ENCODE peak calls at places on chromosome 7, in nine cellular contexts. One of them, this sample, is unnamed.

GRCh38 chr7:44084695-44085094 is 2.4 kb upstream of the POLM start:
- DNase-seq in body of pancreas: no peak
- DNase-seq in epithelial cell of prostate: no peak
- DNase-seq in RWPE1: no peak
- DNase-seq in tibial nerve: no peak
- DNase-seq in NB4: no peak
- DNase-seq in NCI-H1092: no peak
- DNase-seq in amniotic stem cell: no peak
- DNase-seq in activated CD4-positive, alpha-beta T cell treated with anti-CD3 and anti-CD28 coated beads, Interleukin-2, amount 50 U/mL, for 1 hour: no peak
- DNase-seq in this sample: no peak

GRCh38 chr7:24963218-24963617 is 16.8 kb downstream of the OSBPL3 start:
- DNase-seq in body of pancreas: no peak
- DNase-seq in epithelial cell of prostate: no peak
- DNase-seq in RWPE1: no peak
- DNase-seq in tibial nerve: no peak
- DNase-seq in NB4: peak; percentile 88
- DNase-seq in NCI-H1092: no peak
- DNase-seq in amniotic stem cell: no peak
- DNase-seq in activated CD4-positive, alpha-beta T cell treated with anti-CD3 and anti-CD28 coated beads, Interleukin-2, amount 50 U/mL, for 1 hour: peak; percentile 6
- DNase-seq in this sample: no peak

GRCh38 chr7:82442492-82443043 is 1.0 kb downstream of the CACNA2D1 start:
- DNase-seq in body of pancreas: no peak
- DNase-seq in epithelial cell of prostate: no peak
- DNase-seq in RWPE1: peak; percentile 5
- DNase-seq in tibial nerve: no peak
- DNase-seq in NB4: peak; percentile 16
- DNase-seq in NCI-H1092: peak; percentile 36
- DNase-seq in amniotic stem cell: no peak
- DNase-seq in activated CD4-positive, alpha-beta T cell treated with anti-CD3 and anti-CD28 coated beads, Interleukin-2, amount 50 U/mL, for 1 hour: no peak
- DNase-seq in this sample: no peak

GRCh38 chr7:38744746-38745145 is 113.6 kb upstream of the AMPH start:
- DNase-seq in body of pancreas: no peak
- DNase-seq in epithelial cell of prostate: peak; percentile 37
- DNase-seq in RWPE1: peak; percentile 25
- DNase-seq in tibial nerve: no peak
- DNase-seq in NB4: peak; percentile 15
- DNase-seq in NCI-H1092: no peak
- DNase-seq in amniotic stem cell: no peak
- DNase-seq in activated CD4-positive, alpha-beta T cell treated with anti-CD3 and anti-CD28 coated beads, Interleukin-2, amount 50 U/mL, for 1 hour: no peak
- DNase-seq in this sample: no peak

GRCh38 chr7:74059037-74059436 is 24.6 kb upstream of the LIMK1 start:
- DNase-seq in body of pancreas: no peak
- DNase-seq in epithelial cell of prostate: no peak
- DNase-seq in RWPE1: no peak
- DNase-seq in tibial nerve: no peak
- DNase-seq in NB4: no peak
- DNase-seq in NCI-H1092: no peak
- DNase-seq in amniotic stem cell: no peak
- DNase-seq in activated CD4-positive, alpha-beta T cell treated with anti-CD3 and anti-CD28 coated beads, Interleukin-2, amount 50 U/mL, for 1 hour: no peak
- DNase-seq in this sample: no peak

GRCh38 chr7:47415289-47416212 is 166.4 kb downstream of the TNS3 start:
- DNase-seq in body of pancreas: no peak
- DNase-seq in epithelial cell of prostate: no peak
- DNase-seq in RWPE1: no peak
- DNase-seq in tibial nerve: no peak
- DNase-seq in NB4: no peak
- DNase-seq in NCI-H1092: no peak
- DNase-seq in amniotic stem cell: no peak
- DNase-seq in activated CD4-positive, alpha-beta T cell treated with anti-CD3 and anti-CD28 coated beads, Interleukin-2, amount 50 U/mL, for 1 hour: no peak
- DNase-seq in this sample: no peak

GRCh38 chr7:100091411-100092181 is 2.8 kb downstream of the COPS6 start:
- DNase-seq in body of pancreas: no peak
- DNase-seq in epithelial cell of prostate: no peak
- DNase-seq in RWPE1: no peak
- DNase-seq in tibial nerve: no peak
- DNase-seq in NB4: peak; percentile 63
- DNase-seq in NCI-H1092: no peak
- DNase-seq in amniotic stem cell: no peak
- DNase-seq in activated CD4-positive, alpha-beta T cell treated with anti-CD3 and anti-CD28 coated beads, Interleukin-2, amount 50 U/mL, for 1 hour: no peak
- DNase-seq in this sample: peak; percentile 52

GRCh38 chr7:35906191-35906908 is 105.5 kb downstream of the SEPTIN7 start:
- DNase-seq in body of pancreas: peak; percentile 60
- DNase-seq in epithelial cell of prostate: peak; percentile 24
- DNase-seq in RWPE1: peak; percentile 37
- DNase-seq in tibial nerve: no peak
- DNase-seq in NB4: peak; percentile 91
- DNase-seq in NCI-H1092: peak; percentile 56
- DNase-seq in amniotic stem cell: peak; percentile 21
- DNase-seq in activated CD4-positive, alpha-beta T cell treated with anti-CD3 and anti-CD28 coated beads, Interleukin-2, amount 50 U/mL, for 1 hour: peak; percentile 59
- DNase-seq in this sample: peak; percentile 92

GRCh38 chr7:84855758-84856157 is 331.1 kb downstream of the SEMA3D start:
- DNase-seq in body of pancreas: no peak
- DNase-seq in epithelial cell of prostate: no peak
- DNase-seq in RWPE1: no peak
- DNase-seq in tibial nerve: no peak
- DNase-seq in NB4: no peak
- DNase-seq in NCI-H1092: no peak
- DNase-seq in amniotic stem cell: no peak
- DNase-seq in activated CD4-positive, alpha-beta T cell treated with anti-CD3 and anti-CD28 coated beads, Interleukin-2, amount 50 U/mL, for 1 hour: no peak
- DNase-seq in this sample: no peak

GRCh38 chr7:964401-965231 is 10.1 kb upstream of the ADAP1 start:
- DNase-seq in body of pancreas: no peak
- DNase-seq in epithelial cell of prostate: no peak
- DNase-seq in RWPE1: no peak
- DNase-seq in tibial nerve: no peak
- DNase-seq in NB4: no peak
- DNase-seq in NCI-H1092: no peak
- DNase-seq in amniotic stem cell: no peak
- DNase-seq in activated CD4-positive, alpha-beta T cell treated with anti-CD3 and anti-CD28 coated beads, Interleukin-2, amount 50 U/mL, for 1 hour: no peak
- DNase-seq in this sample: peak; percentile 80

GRCh38 chr7:130432886-130433285 is 7.9 kb downstream of the CEP41 start:
- DNase-seq in body of pancreas: no peak
- DNase-seq in epithelial cell of prostate: no peak
- DNase-seq in RWPE1: peak; percentile 37
- DNase-seq in tibial nerve: no peak
- DNase-seq in NB4: peak; percentile 20
- DNase-seq in NCI-H1092: no peak
- DNase-seq in amniotic stem cell: no peak
- DNase-seq in activated CD4-positive, alpha-beta T cell treated with anti-CD3 and anti-CD28 coated beads, Interleukin-2, amount 50 U/mL, for 1 hour: no peak
- DNase-seq in this sample: no peak

GRCh38 chr7:7157887-7158271 is 24.5 kb upstream of the C1GALT1 start:
- DNase-seq in body of pancreas: no peak
- DNase-seq in epithelial cell of prostate: no peak
- DNase-seq in RWPE1: no peak
- DNase-seq in tibial nerve: no peak
- DNase-seq in NB4: no peak
- DNase-seq in NCI-H1092: no peak
- DNase-seq in amniotic stem cell: no peak
- DNase-seq in activated CD4-positive, alpha-beta T cell treated with anti-CD3 and anti-CD28 coated beads, Interleukin-2, amount 50 U/mL, for 1 hour: no peak
- DNase-seq in this sample: no peak

GRCh38 chr7:26691886-26692285 is 172.5 kb downstream of the SKAP2 start:
- DNase-seq in body of pancreas: no peak
- DNase-seq in epithelial cell of prostate: no peak
- DNase-seq in RWPE1: no peak
- DNase-seq in tibial nerve: no peak
- DNase-seq in NB4: no peak
- DNase-seq in NCI-H1092: no peak
- DNase-seq in amniotic stem cell: no peak
- DNase-seq in activated CD4-positive, alpha-beta T cell treated with anti-CD3 and anti-CD28 coated beads, Interleukin-2, amount 50 U/mL, for 1 hour: no peak
- DNase-seq in this sample: no peak

GRCh38 chr7:99219985-99220384 is 12.1 kb upstream of the KPNA7 start:
- DNase-seq in body of pancreas: no peak
- DNase-seq in epithelial cell of prostate: no peak
- DNase-seq in RWPE1: no peak
- DNase-seq in tibial nerve: no peak
- DNase-seq in NB4: no peak
- DNase-seq in NCI-H1092: no peak
- DNase-seq in amniotic stem cell: no peak
- DNase-seq in activated CD4-positive, alpha-beta T cell treated with anti-CD3 and anti-CD28 coated beads, Interleukin-2, amount 50 U/mL, for 1 hour: no peak
- DNase-seq in this sample: no peak

GRCh38 chr7:158043461-158044155 is 544.0 kb downstream of the PTPRN2 start:
- DNase-seq in body of pancreas: peak; percentile 42
- DNase-seq in epithelial cell of prostate: no peak
- DNase-seq in RWPE1: no peak
- DNase-seq in tibial nerve: no peak
- DNase-seq in NB4: no peak
- DNase-seq in NCI-H1092: peak; percentile 38
- DNase-seq in amniotic stem cell: no peak
- DNase-seq in activated CD4-positive, alpha-beta T cell treated with anti-CD3 and anti-CD28 coated beads, Interleukin-2, amount 50 U/mL, for 1 hour: no peak
- DNase-seq in this sample: no peak

GRCh38 chr7:42107484-42107883 is 129.5 kb downstream of the GLI3 start:
- DNase-seq in body of pancreas: no peak
- DNase-seq in epithelial cell of prostate: no peak
- DNase-seq in RWPE1: peak; percentile 71
- DNase-seq in tibial nerve: no peak
- DNase-seq in NB4: no peak
- DNase-seq in NCI-H1092: no peak
- DNase-seq in amniotic stem cell: no peak
- DNase-seq in activated CD4-positive, alpha-beta T cell treated with anti-CD3 and anti-CD28 coated beads, Interleukin-2, amount 50 U/mL, for 1 hour: no peak
- DNase-seq in this sample: peak; percentile 85

GRCh38 chr7:149826344-149827088 is 11.7 kb upstream of the ZNF862 start:
- DNase-seq in body of pancreas: no peak
- DNase-seq in epithelial cell of prostate: no peak
- DNase-seq in RWPE1: no peak
- DNase-seq in tibial nerve: no peak
- DNase-seq in NB4: peak; percentile 53
- DNase-seq in NCI-H1092: no peak
- DNase-seq in amniotic stem cell: no peak
- DNase-seq in activated CD4-positive, alpha-beta T cell treated with anti-CD3 and anti-CD28 coated beads, Interleukin-2, amount 50 U/mL, for 1 hour: no peak
- DNase-seq in this sample: no peak

GRCh38 chr7:114700267-114700666 is 221.6 kb upstream of the MDFIC start:
- DNase-seq in body of pancreas: no peak
- DNase-seq in epithelial cell of prostate: no peak
- DNase-seq in RWPE1: no peak
- DNase-seq in tibial nerve: no peak
- DNase-seq in NB4: no peak
- DNase-seq in NCI-H1092: no peak
- DNase-seq in amniotic stem cell: no peak
- DNase-seq in activated CD4-positive, alpha-beta T cell treated with anti-CD3 and anti-CD28 coated beads, Interleukin-2, amount 50 U/mL, for 1 hour: no peak
- DNase-seq in this sample: no peak

GRCh38 chr7:1539346-1540321 is 9.1 kb downstream of the MAFK start:
- DNase-seq in body of pancreas: peak; percentile 35
- DNase-seq in epithelial cell of prostate: no peak
- DNase-seq in RWPE1: no peak
- DNase-seq in tibial nerve: no peak
- DNase-seq in NB4: no peak
- DNase-seq in NCI-H1092: no peak
- DNase-seq in amniotic stem cell: no peak
- DNase-seq in activated CD4-positive, alpha-beta T cell treated with anti-CD3 and anti-CD28 coated beads, Interleukin-2, amount 50 U/mL, for 1 hour: no peak
- DNase-seq in this sample: no peak

GRCh38 chr7:30740417-30741181 is 11.3 kb upstream of the INMT start:
- DNase-seq in body of pancreas: peak; percentile 84
- DNase-seq in epithelial cell of prostate: no peak
- DNase-seq in RWPE1: peak; percentile 92
- DNase-seq in tibial nerve: peak; percentile 63
- DNase-seq in NB4: peak; percentile 73
- DNase-seq in NCI-H1092: peak; percentile 63
- DNase-seq in amniotic stem cell: peak; percentile 36
- DNase-seq in activated CD4-positive, alpha-beta T cell treated with anti-CD3 and anti-CD28 coated beads, Interleukin-2, amount 50 U/mL, for 1 hour: peak; percentile 76
- DNase-seq in this sample: peak; percentile 84

GRCh38 chr7:55556492-55556891 is 15.8 kb downstream of the VOPP1 start:
- DNase-seq in body of pancreas: no peak
- DNase-seq in epithelial cell of prostate: no peak
- DNase-seq in RWPE1: no peak
- DNase-seq in tibial nerve: no peak
- DNase-seq in NB4: no peak
- DNase-seq in NCI-H1092: no peak
- DNase-seq in amniotic stem cell: no peak
- DNase-seq in activated CD4-positive, alpha-beta T cell treated with anti-CD3 and anti-CD28 coated beads, Interleukin-2, amount 50 U/mL, for 1 hour: no peak
- DNase-seq in this sample: no peak

GRCh38 chr7:27046854-27047549 is 48.8 kb downstream of the HOXA1 start:
- DNase-seq in body of pancreas: no peak
- DNase-seq in epithelial cell of prostate: peak; percentile 18
- DNase-seq in RWPE1: peak; percentile 81
- DNase-seq in tibial nerve: no peak
- DNase-seq in NB4: peak; percentile 55
- DNase-seq in NCI-H1092: no peak
- DNase-seq in amniotic stem cell: no peak
- DNase-seq in activated CD4-positive, alpha-beta T cell treated with anti-CD3 and anti-CD28 coated beads, Interleukin-2, amount 50 U/mL, for 1 hour: no peak
- DNase-seq in this sample: peak; percentile 44

GRCh38 chr7:95491634-95492314 is 6.0 kb downstream of the ASB4 start:
- DNase-seq in body of pancreas: no peak
- DNase-seq in epithelial cell of prostate: peak; percentile 96
- DNase-seq in RWPE1: peak; percentile 88
- DNase-seq in tibial nerve: no peak
- DNase-seq in NB4: no peak
- DNase-seq in NCI-H1092: no peak
- DNase-seq in amniotic stem cell: no peak
- DNase-seq in activated CD4-positive, alpha-beta T cell treated with anti-CD3 and anti-CD28 coated beads, Interleukin-2, amount 50 U/mL, for 1 hour: no peak
- DNase-seq in this sample: peak; percentile 98

GRCh38 chr7:28107960-28108359 is 72.6 kb downstream of the JAZF1 start:
- DNase-seq in body of pancreas: no peak
- DNase-seq in epithelial cell of prostate: no peak
- DNase-seq in RWPE1: peak; percentile 38
- DNase-seq in tibial nerve: no peak
- DNase-seq in NB4: no peak
- DNase-seq in NCI-H1092: no peak
- DNase-seq in amniotic stem cell: no peak
- DNase-seq in activated CD4-positive, alpha-beta T cell treated with anti-CD3 and anti-CD28 coated beads, Interleukin-2, amount 50 U/mL, for 1 hour: no peak
- DNase-seq in this sample: no peak

GRCh38 chr7:157499835-157500153 is 163.0 kb downstream of the DNAJB6 start:
- DNase-seq in body of pancreas: no peak
- DNase-seq in epithelial cell of prostate: no peak
- DNase-seq in RWPE1: no peak
- DNase-seq in tibial nerve: no peak
- DNase-seq in NB4: no peak
- DNase-seq in NCI-H1092: no peak
- DNase-seq in amniotic stem cell: no peak
- DNase-seq in activated CD4-positive, alpha-beta T cell treated with anti-CD3 and anti-CD28 coated beads, Interleukin-2, amount 50 U/mL, for 1 hour: no peak
- DNase-seq in this sample: no peak

GRCh38 chr7:150983893-150984368 is 5.8 kb upstream of the KCNH2 start:
- DNase-seq in body of pancreas: peak; percentile 49
- DNase-seq in epithelial cell of prostate: no peak
- DNase-seq in RWPE1: peak; percentile 34
- DNase-seq in tibial nerve: no peak
- DNase-seq in NB4: peak; percentile 62
- DNase-seq in NCI-H1092: no peak
- DNase-seq in amniotic stem cell: no peak
- DNase-seq in activated CD4-positive, alpha-beta T cell treated with anti-CD3 and anti-CD28 coated beads, Interleukin-2, amount 50 U/mL, for 1 hour: peak; percentile 32
- DNase-seq in this sample: peak; percentile 84

GRCh38 chr7:26198133-26198780 is 2.3 kb downstream of the HNRNPA2B1 start:
- DNase-seq in body of pancreas: no peak
- DNase-seq in epithelial cell of prostate: no peak
- DNase-seq in RWPE1: no peak
- DNase-seq in tibial nerve: no peak
- DNase-seq in NB4: peak; percentile 75
- DNase-seq in NCI-H1092: no peak
- DNase-seq in amniotic stem cell: no peak
- DNase-seq in activated CD4-positive, alpha-beta T cell treated with anti-CD3 and anti-CD28 coated beads, Interleukin-2, amount 50 U/mL, for 1 hour: no peak
- DNase-seq in this sample: peak; percentile 76

GRCh38 chr7:116196947-116197346 is 13.4 kb upstream of the TES start:
- DNase-seq in body of pancreas: no peak
- DNase-seq in epithelial cell of prostate: no peak
- DNase-seq in RWPE1: no peak
- DNase-seq in tibial nerve: no peak
- DNase-seq in NB4: no peak
- DNase-seq in NCI-H1092: no peak
- DNase-seq in amniotic stem cell: no peak
- DNase-seq in activated CD4-positive, alpha-beta T cell treated with anti-CD3 and anti-CD28 coated beads, Interleukin-2, amount 50 U/mL, for 1 hour: no peak
- DNase-seq in this sample: no peak

GRCh38 chr7:70171369-70171768 is 573.1 kb downstream of the AUTS2 start:
- DNase-seq in body of pancreas: no peak
- DNase-seq in epithelial cell of prostate: no peak
- DNase-seq in RWPE1: no peak
- DNase-seq in tibial nerve: no peak
- DNase-seq in NB4: no peak
- DNase-seq in NCI-H1092: no peak
- DNase-seq in amniotic stem cell: no peak
- DNase-seq in activated CD4-positive, alpha-beta T cell treated with anti-CD3 and anti-CD28 coated beads, Interleukin-2, amount 50 U/mL, for 1 hour: no peak
- DNase-seq in this sample: no peak

GRCh38 chr7:106041140-106041717 is 70.9 kb downstream of the SYPL1 start:
- DNase-seq in body of pancreas: peak; percentile 45
- DNase-seq in epithelial cell of prostate: no peak
- DNase-seq in RWPE1: peak; percentile 59
- DNase-seq in tibial nerve: no peak
- DNase-seq in NB4: peak; percentile 64
- DNase-seq in NCI-H1092: peak; percentile 20
- DNase-seq in amniotic stem cell: no peak
- DNase-seq in activated CD4-positive, alpha-beta T cell treated with anti-CD3 and anti-CD28 coated beads, Interleukin-2, amount 50 U/mL, for 1 hour: peak; percentile 18
- DNase-seq in this sample: peak; percentile 75

GRCh38 chr7:44391171-44391570 is 65.8 kb upstream of the CAMK2B start:
- DNase-seq in body of pancreas: no peak
- DNase-seq in epithelial cell of prostate: no peak
- DNase-seq in RWPE1: no peak
- DNase-seq in tibial nerve: no peak
- DNase-seq in NB4: no peak
- DNase-seq in NCI-H1092: no peak
- DNase-seq in amniotic stem cell: no peak
- DNase-seq in activated CD4-positive, alpha-beta T cell treated with anti-CD3 and anti-CD28 coated beads, Interleukin-2, amount 50 U/mL, for 1 hour: no peak
- DNase-seq in this sample: no peak